ENCODE peak calls at places on chromosomes 2 and 18, in five cellular contexts. O is mesenchymal stem cell, N is mesendoderm, D is neuronal stem cell, K is IMR-90. M is an unnamed sample.

GRCh38 chr2:23993736-23994269 is 16.1 kb upstream of the MFSD2B start:
- DNase-seq in N (no peak), D (no peak), K (no peak), O (no peak), M (no peak)

GRCh38 chr2:177670791-177671528 is 278.4 kb downstream of the AGPS start:
- DNase-seq in D (no peak), O (no peak), K (no peak), N (peak; percentile 75), M (no peak)

GRCh38 chr2:10057231-10058107 is 14.1 kb downstream of the KLF11 start:
- DNase-seq in K (peak; percentile 88), N (peak; percentile 99), O (peak; percentile 90), D (no peak), M (peak; percentile 85)

GRCh38 chr2:30678410-30679137 is 128.7 kb downstream of the CAPN13 start:
- DNase-seq in D (no peak), N (no peak), K (no peak), O (no peak), M (peak; percentile 41)

GRCh38 chr18:56902653-56903052 is 244.2 kb upstream of the BOD1L2 start:
- DNase-seq in O (no peak), N (no peak), K (no peak), D (no peak), M (no peak)

GRCh38 chr2:25165992-25166618 is 2.3 kb downstream of the POMC start:
- DNase-seq in D (no peak), N (peak; percentile 76), O (no peak), K (no peak), M (peak; percentile 65)

GRCh38 chr18:47036298-47036874 is 965 bp upstream of the ELOA2 start:
- DNase-seq in K (peak; percentile 28), D (no peak), O (peak; percentile 42), N (peak; percentile 56), M (no peak)

GRCh38 chr2:119402645-119403560 is 28.8 kb upstream of the TMEM37 start:
- DNase-seq in O (no peak), D (no peak), N (no peak), K (no peak), M (no peak)

GRCh38 chr18:72086421-72086820 is 457.7 kb downstream of the CBLN2 start:
- DNase-seq in O (no peak), D (no peak), K (no peak), N (peak; percentile 60), M (no peak)

GRCh38 chr18:28412521-28412920 is 235.6 kb upstream of the CDH2 start:
- DNase-seq in N (no peak), D (no peak), O (peak; percentile 22), K (no peak), M (no peak)

GRCh38 chr2:33034784-33035183 is 88.0 kb downstream of the LTBP1 start:
- DNase-seq in D (no peak), N (no peak), K (no peak), O (no peak), M (no peak)

GRCh38 chr2:171172980-171173542 is 12.4 kb upstream of the TLK1 start:
- DNase-seq in O (no peak), D (no peak), N (no peak), K (peak; percentile 48), M (no peak)

GRCh38 chr2:12955864-12956263 is 239.1 kb downstream of the TRIB2 start:
- DNase-seq in N (no peak), O (no peak), K (no peak), D (no peak), M (no peak)

GRCh38 chr2:178072383-178073301 is at the start of gene PDE11A:
- DNase-seq in N (peak; percentile 95), O (peak; percentile 88), K (peak; percentile 66), D (peak; percentile 63), M (peak; percentile 65)

GRCh38 chr2:105862843-105863242 is 118.1 kb downstream of the NCK2 start:
- DNase-seq in O (no peak), D (no peak), N (no peak), K (no peak), M (no peak)

GRCh38 chr2:108855194-108855593 is 68.6 kb downstream of the CCDC138 start:
- DNase-seq in N (no peak), D (no peak), K (peak; percentile 8), O (no peak), M (no peak)

GRCh38 chr2:177758591-177759371 is 313.8 kb downstream of the PDE11A start:
- DNase-seq in O (peak; percentile 85), K (peak; percentile 42), D (peak; percentile 64), N (peak; percentile 80), M (peak; percentile 13)

GRCh38 chr2:162768646-162769045 is 69.9 kb downstream of the KCNH7 start:
- DNase-seq in K (no peak), N (peak; percentile 41), O (peak; percentile 2), D (peak; percentile 58), M (no peak)

GRCh38 chr2:200104015-200104414 is 148.6 kb downstream of the MAIP1 start:
- DNase-seq in N (peak; percentile 73), D (no peak), K (peak; percentile 56), O (peak; percentile 66), M (no peak)

GRCh38 chr2:169734172-169734847 is 678 bp downstream of the KLHL23 start:
- DNase-seq in N (peak; percentile 57), O (peak; percentile 22), D (peak; percentile 31), K (no peak), M (peak; percentile 76)

GRCh38 chr2:19812166-19812565 is 89.6 kb downstream of the TTC32 start:
- DNase-seq in K (no peak), N (no peak), O (no peak), D (no peak), M (peak; percentile 8)

GRCh38 chr2:173184031-173185004 is 108.7 kb downstream of the MAP3K20 start:
- DNase-seq in N (peak; percentile 90), O (peak; percentile 99), K (peak; percentile 100), D (no peak), M (no peak)

GRCh38 chr2:54950811-54951210 is 99.4 kb downstream of the RTN4 start:
- DNase-seq in D (no peak), N (no peak), O (no peak), K (no peak), M (no peak)

GRCh38 chr2:233458031-233458610 is 103.8 kb downstream of the DGKD start:
- DNase-seq in K (no peak), D (no peak), O (no peak), N (no peak), M (no peak)

GRCh38 chr2:83817511-83817910 is 641.6 kb downstream of the SUCLG1 start:
- DNase-seq in D (no peak), N (peak; percentile 32), K (no peak), O (no peak), M (no peak)

GRCh38 chr2:162091325-162092007 is 17.5 kb upstream of the DPP4 start:
- DNase-seq in K (peak; percentile 42), D (no peak), O (no peak), N (peak; percentile 72), M (peak; percentile 5)

GRCh38 chr2:161165266-161165665 is 5.0 kb downstream of the TANK start:
- DNase-seq in D (no peak), K (peak; percentile 72), N (no peak), O (peak; percentile 28), M (no peak)

GRCh38 chr2:222756951-222757645 is 85.6 kb downstream of the MOGAT1 start:
- DNase-seq in K (peak; percentile 75), O (peak; percentile 74), D (no peak), N (peak; percentile 76), M (no peak)

GRCh38 chr18:47470941-47471340 is 219.5 kb upstream of the SKOR2 start:
- DNase-seq in N (peak; percentile 40), O (no peak), D (no peak), K (no peak), M (no peak)

GRCh38 chr2:218569661-218570500 is 1.2 kb downstream of the CNOT9 start:
- DNase-seq in N (peak; percentile 55), O (peak; percentile 90), D (peak; percentile 14), K (peak; percentile 67), M (no peak)
- H3K23ac ChIP-seq in N (no peak overlapping the region), O (no peak overlapping the region), D (no peak overlapping the region), K (peak overlapping the region; percentile 55), M (no peak overlapping the region)

GRCh38 chr18:34993289-34993688 is 47.9 kb upstream of the MAPRE2 start:
- DNase-seq in K (no peak), O (no peak), N (no peak), D (no peak), M (no peak)

GRCh38 chr18:34990571-34990970 is 50.6 kb upstream of the MAPRE2 start:
- DNase-seq in N (no peak), O (peak; percentile 68), K (peak; percentile 11), D (no peak), M (no peak)

GRCh38 chr18:34991561-34991960 is 49.7 kb upstream of the MAPRE2 start:
- DNase-seq in D (no peak), K (no peak), O (no peak), N (no peak), M (no peak)

GRCh38 chr18:34995746-34996145 is 45.5 kb upstream of the MAPRE2 start:
- DNase-seq in O (no peak), D (no peak), N (no peak), K (no peak), M (no peak)

DNA sequence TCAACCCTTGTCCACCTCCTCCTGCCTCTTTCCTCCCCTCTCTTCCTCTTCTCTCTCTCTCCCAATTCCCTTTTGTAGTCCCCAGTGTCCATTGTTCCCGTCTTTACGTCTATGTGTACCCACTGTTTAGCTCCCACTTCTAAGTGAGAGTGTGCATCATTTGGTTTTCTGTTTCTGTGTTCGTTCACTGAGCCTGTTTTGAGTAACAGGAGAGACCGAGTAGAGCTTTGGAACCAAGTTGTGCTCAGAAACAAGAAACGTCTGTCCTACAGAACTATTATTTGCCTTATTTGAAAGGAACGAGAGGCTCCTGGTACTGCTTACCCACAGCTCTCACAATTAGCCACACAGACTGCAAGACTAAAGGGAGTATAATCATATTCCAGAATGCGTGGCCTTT is 50.1 kb upstream of the MAPRE2 start:
- DNase-seq in K (no peak), N (no peak), D (no peak), O (no peak), M (no peak)
- H3K23ac ChIP-seq in K (no peak overlapping the region), N (no peak overlapping the region), D (no peak overlapping the region), O (no peak overlapping the region), M (no peak overlapping the region)

DNA sequence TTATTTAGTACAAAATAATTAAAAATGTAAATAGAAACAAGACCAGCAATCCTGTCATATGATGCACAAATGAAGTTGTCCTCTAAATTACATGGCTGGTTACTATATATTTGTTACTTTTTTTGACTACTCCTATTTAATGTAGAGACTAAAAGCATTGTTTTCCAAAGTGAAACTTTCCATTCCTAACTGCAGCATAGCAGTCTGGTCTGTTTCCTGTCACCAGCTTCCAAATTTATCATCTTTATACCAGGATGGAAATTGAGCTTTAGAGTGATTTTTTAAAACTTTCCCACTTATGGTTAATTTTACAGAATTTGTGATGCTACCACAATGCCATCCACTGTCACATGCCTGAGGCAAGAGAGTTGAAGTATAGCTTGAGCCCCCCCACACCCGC is 33.5 kb upstream of the RAB27B start:
- DNase-seq in N (no peak), D (no peak), K (no peak), O (no peak), M (no peak)
- H3K23ac ChIP-seq in N (no peak overlapping the region), D (no peak overlapping the region), K (no peak overlapping the region), O (no peak overlapping the region), M (no peak overlapping the region)

GRCh38 chr2:107738268-107738667 is 88.4 kb upstream of the RGPD4 start:
- DNase-seq in D (no peak), N (no peak), O (peak; percentile 4), K (no peak), M (no peak)

GRCh38 chr2:107743274-107743673 is 83.4 kb upstream of the RGPD4 start:
- DNase-seq in K (no peak), O (no peak), D (no peak), N (no peak), M (no peak)

GRCh38 chr2:107742460-107743027 is 84.1 kb upstream of the RGPD4 start:
- DNase-seq in K (no peak), N (no peak), D (no peak), O (no peak), M (no peak)

GRCh38 chr2:107737764-107738163 is 88.9 kb upstream of the RGPD4 start:
- DNase-seq in K (no peak), D (no peak), O (no peak), N (no peak), M (no peak)

GRCh38 chr2:107740300-107740699 is 86.4 kb upstream of the RGPD4 start:
- DNase-seq in D (no peak), O (no peak), N (no peak), K (no peak), M (no peak)
- H3K23ac ChIP-seq in D (no peak overlapping the region), O (no peak overlapping the region), N (no peak overlapping the region), K (no peak overlapping the region), M (no peak overlapping the region)

M was measured in H1.